ENCODE peak calls at places on chromosomes 6 and 20, in six cellular contexts. A is spleen, D is RWPE1, F is right lobe of liver, Q is GM20000, T is neural crest cell. S is an unnamed sample.

GRCh38 chr6:108896111-108896661 is 48.0 kb downstream of the ARMC2 start:
- DNase-seq in A (no peak), D (peak; percentile 20), F (no peak), Q (no peak), T (no peak), S (peak; percentile 88)

GRCh38 chr6:121851056-121851455 is 415.6 kb downstream of the GJA1 start:
- DNase-seq in A (no peak), D (no peak), F (no peak), Q (no peak), T (peak; percentile 26), S (no peak)

GRCh38 chr6:83974409-83975050 is 59.0 kb upstream of the MRAP2 start:
- DNase-seq in A (no peak), D (no peak), F (no peak), Q (no peak), T (no peak), S (no peak)

GRCh38 chr20:13397300-13397724 is 176.2 kb downstream of the ISM1 start:
- DNase-seq in A (no peak), D (no peak), F (no peak), Q (no peak), T (no peak), S (no peak)

GRCh38 chr6:41053056-41053455 is at the start of gene APOBEC2:
- DNase-seq in A (no peak), D (no peak), F (no peak), Q (no peak), T (no peak), S (no peak)

GRCh38 chr6:2505624-2506023 is 245.1 kb downstream of the MYLK4 start:
- DNase-seq in A (no peak), D (no peak), F (no peak), Q (no peak), T (peak; percentile 9), S (no peak)

GRCh38 chr6:89616531-89616930 is 22.0 kb downstream of the LYRM2 start:
- DNase-seq in A (no peak), D (no peak), F (no peak), Q (no peak), T (no peak), S (no peak)

GRCh38 chr6:2363211-2363610 is 117.8 kb upstream of the GMDS start:
- DNase-seq in A (no peak), D (no peak), F (no peak), Q (no peak), T (no peak), S (no peak)

GRCh38 chr20:57479196-57479595 is 45.7 kb downstream of the CTCFL start:
- DNase-seq in A (peak; percentile 63), D (no peak), F (no peak), Q (no peak), T (no peak), S (no peak)

GRCh38 chr6:91082311-91082803 is 495.5 kb upstream of the MAP3K7 start:
- DNase-seq in A (no peak), D (no peak), F (no peak), Q (no peak), T (no peak), S (no peak)

GRCh38 chr6:12967686-12968085 is 251.1 kb downstream of the PHACTR1 start:
- DNase-seq in A (no peak), D (no peak), F (no peak), Q (no peak), T (no peak), S (no peak)

GRCh38 chr20:25364180-25364788 is 26.4 kb downstream of the ABHD12 start:
- DNase-seq in A (no peak), D (no peak), F (no peak), Q (no peak), T (no peak), S (peak; percentile 31)

GRCh38 chr20:24955045-24955444 is 6.0 kb downstream of the CST7 start:
- DNase-seq in A (peak; percentile 50), D (no peak), F (no peak), Q (peak; percentile 61), T (no peak), S (no peak)

DNA sequence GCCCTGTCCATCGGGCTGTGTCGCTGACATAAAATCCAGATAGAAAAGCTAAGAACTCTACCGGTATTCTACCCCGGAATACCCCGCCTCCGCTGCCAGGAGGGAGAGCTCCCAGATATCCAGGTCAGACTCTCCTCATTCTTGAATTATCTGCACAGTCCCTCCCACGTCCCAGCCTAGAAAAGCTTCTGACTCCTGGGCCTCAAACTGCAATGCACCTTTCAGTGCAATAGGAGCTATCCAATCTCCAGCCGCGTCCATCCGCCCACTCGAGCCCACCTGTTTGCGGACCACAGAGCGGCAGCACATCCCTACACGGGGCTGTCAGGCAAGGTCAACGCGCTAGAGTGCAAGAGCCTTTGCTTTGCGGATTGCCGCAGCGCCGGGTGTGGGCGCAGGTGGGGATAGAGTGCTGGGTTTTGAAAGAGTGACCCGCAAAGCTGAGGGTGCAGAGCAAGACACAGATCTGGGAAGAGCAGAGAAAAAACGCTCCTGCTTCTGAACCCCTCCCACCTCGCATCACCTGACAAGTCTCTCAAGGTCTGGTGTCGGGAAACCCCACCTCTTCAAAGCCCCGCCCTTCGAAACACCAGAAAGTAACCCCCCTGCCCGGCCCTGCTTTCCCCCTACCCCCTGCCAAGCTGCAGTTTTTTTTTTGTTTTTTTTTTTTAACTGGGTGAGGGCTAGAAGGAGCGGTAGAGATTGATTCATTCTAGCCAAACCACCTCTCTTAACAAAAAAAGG is 1.3 kb downstream of the TAPBP start:
- DNase-seq in A (peak; percentile 92), D (peak; percentile 90), F (peak; percentile 84), Q (peak; percentile 89), T (no peak), S (peak; percentile 87)
- TF ChIP-seq CTCF in A (no peak), D (no peak), F (no peak), Q (no peak), T (no peak), S (no peak)

GRCh38 chr6:42259286-42259685 is 41.6 kb upstream of the MRPS10 start:
- DNase-seq in A (no peak), D (no peak), F (no peak), Q (no peak), T (no peak), S (no peak)

GRCh38 chr6:42260424-42260888 is 42.8 kb upstream of the MRPS10 start:
- DNase-seq in A (no peak), D (no peak), F (no peak), Q (no peak), T (no peak), S (no peak)

GRCh38 chr6:42263165-42263852 is 45.6 kb upstream of the MRPS10 start:
- DNase-seq in A (no peak), D (no peak), F (no peak), Q (no peak), T (no peak), S (no peak)

GRCh38 chr6:42259841-42260395 is 42.3 kb upstream of the MRPS10 start:
- DNase-seq in A (no peak), D (no peak), F (no peak), Q (no peak), T (no peak), S (no peak)

DNA sequence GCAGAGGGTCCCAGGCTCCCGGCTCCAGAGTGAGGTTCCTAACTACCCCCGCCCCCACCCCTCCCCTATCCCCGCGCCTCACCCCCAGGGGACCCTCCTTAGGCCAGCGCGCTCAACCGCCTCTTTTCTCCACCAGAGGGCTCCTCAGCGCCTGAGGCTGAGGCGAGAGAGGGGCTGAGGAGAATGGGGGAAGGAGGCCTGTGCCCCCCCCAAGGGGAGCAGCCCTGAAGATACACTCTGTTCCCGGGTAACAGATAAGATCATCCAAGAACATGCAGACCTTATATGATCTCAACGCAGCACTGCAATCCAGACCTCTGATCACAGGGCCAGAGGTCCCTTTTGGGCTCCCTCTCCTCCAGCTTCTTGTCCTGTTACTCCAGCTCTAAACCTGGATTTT is 43.3 kb upstream of the MRPS10 start:
- DNase-seq in A (no peak), D (no peak), F (no peak), Q (peak; percentile 73), T (peak; percentile 26), S (peak; percentile 26)
- TF ChIP-seq CTCF in A (peak; percentile 67), D (no peak), F (peak; percentile 30), Q (peak; percentile 24), T (peak; percentile 64), S (peak; percentile 70)

GRCh38 chr20:49889245-49889942 is 25.9 kb downstream of the SPATA2 start:
- DNase-seq in A (no peak), D (no peak), F (no peak), Q (no peak), T (no peak), S (no peak)

GRCh38 chr20:49888341-49889244 is 26.7 kb downstream of the SPATA2 start:
- DNase-seq in A (peak; percentile 81), D (peak; percentile 77), F (no peak), Q (peak; percentile 84), T (peak; percentile 81), S (peak; percentile 54)

GRCh38 chr20:49890651-49891361 is 24.5 kb downstream of the SPATA2 start:
- DNase-seq in A (peak; percentile 69), D (no peak), F (no peak), Q (no peak), T (no peak), S (no peak)

GRCh38 chr20:49891486-49891885 is 23.8 kb downstream of the SPATA2 start:
- DNase-seq in A (peak; percentile 58), D (no peak), F (no peak), Q (no peak), T (no peak), S (no peak)

DNA sequence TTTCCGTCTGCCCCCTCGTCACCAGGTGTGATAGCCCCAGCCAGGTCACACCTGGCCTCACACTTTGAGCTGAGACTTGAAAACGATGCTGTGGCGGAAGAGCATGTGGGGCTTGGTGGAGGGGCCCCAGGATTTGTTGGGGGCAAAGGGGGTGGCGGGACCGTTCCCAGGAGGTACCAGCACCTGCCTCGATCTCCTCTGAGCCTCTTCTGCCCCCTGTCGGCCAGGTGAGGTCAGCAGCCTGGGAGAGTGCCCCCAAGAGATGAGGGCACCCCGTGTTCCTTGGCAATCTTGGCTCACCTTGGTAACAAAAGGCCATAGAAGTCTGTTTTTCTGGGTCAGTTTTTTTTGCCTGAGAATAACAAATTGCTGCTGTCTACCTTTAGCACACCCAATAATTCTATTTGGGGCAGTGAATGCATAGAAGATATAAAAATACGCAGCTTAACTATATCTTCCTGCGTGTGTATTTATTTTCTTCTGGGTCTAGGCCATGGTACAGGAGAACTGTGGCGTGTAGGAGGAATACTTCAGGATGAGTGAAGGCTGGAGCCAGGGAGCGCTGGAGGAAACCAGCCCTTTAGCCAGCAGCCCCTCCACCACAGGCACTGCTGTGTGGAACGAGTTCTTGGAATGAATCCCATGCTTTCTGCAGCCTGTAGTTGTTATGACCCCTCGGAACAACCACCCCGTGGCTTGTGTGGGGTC is 25.2 kb downstream of the SPATA2 start:
- DNase-seq in A (no peak), D (peak; percentile 59), F (no peak), Q (no peak), T (no peak), S (no peak)
- TF ChIP-seq CTCF in A (no peak), D (peak; percentile 83), F (peak; percentile 30), Q (no peak), T (peak; percentile 46), S (peak; percentile 24)

DNA sequence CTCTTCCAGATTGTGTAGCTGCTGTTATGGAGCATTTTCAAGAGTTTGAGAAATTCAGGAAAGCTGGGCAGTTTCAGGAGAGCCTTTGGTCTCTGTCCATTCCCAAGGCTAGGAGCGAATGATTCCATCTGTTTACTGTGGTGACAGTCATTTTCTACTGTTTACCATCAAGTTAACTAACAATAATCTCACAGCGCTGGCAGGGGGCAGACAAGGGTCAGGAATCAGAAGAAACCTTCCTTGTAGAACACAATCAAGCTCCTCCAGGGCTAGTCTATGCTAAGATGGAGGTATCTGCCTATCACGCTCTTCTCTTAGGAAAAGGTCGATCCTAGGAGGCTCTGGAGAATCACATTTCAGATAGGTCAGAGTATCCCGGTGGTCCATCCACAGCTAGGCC is 293.9 kb downstream of the KIF16B start:
- DNase-seq in A (no peak), D (no peak), F (no peak), Q (no peak), T (no peak), S (no peak)
- TF ChIP-seq CTCF in A (no peak), D (no peak), F (no peak), Q (no peak), T (no peak), S (no peak)